ENCODE peak calls at places on chromosomes 3 and 15, in four cellular contexts. S is PC-3, X is GM12865, K is HL-60. A is an unnamed sample.

GRCh38 chr15:101481381-101481705 is 8.2 kb downstream of the PCSK6 start:
- DNase-seq in S (no peak), X (no peak), K (no peak), A (no peak)

GRCh38 chr3:140303875-140304274 is 368.9 kb downstream of the CLSTN2 start:
- DNase-seq in S (no peak), X (no peak), K (no peak), A (no peak)

GRCh38 chr3:11185564-11186317 is 31.4 kb downstream of the HRH1 start:
- DNase-seq in S (peak; percentile 99), X (no peak), K (no peak), A (peak; percentile 86)

GRCh38 chr3:15647629-15648167 is 46.2 kb downstream of the BTD start:
- DNase-seq in S (peak; percentile 90), X (peak; percentile 95), K (no peak), A (peak; percentile 87)

GRCh38 chr3:46659285-46659684 is 34.2 kb downstream of the ALS2CL start:
- DNase-seq in S (peak; percentile 34), X (no peak), K (no peak), A (peak; percentile 30)

GRCh38 chr15:87142096-87142495 is 1062.4 kb downstream of the AGBL1 start:
- DNase-seq in S (no peak), X (no peak), K (no peak), A (no peak)

GRCh38 chr3:55629432-55629831 is 142.3 kb upstream of the WNT5A start:
- DNase-seq in S (peak; percentile 40), X (no peak), K (no peak), A (no peak)

GRCh38 chr3:101170047-101170771 is 150.2 kb downstream of the IMPG2 start:
- DNase-seq in S (no peak), X (no peak), K (no peak), A (no peak)

GRCh38 chr15:66124626-66125025 is 128.9 kb downstream of the MEGF11 start:
- DNase-seq in S (no peak), X (no peak), K (no peak), A (no peak)

GRCh38 chr3:4907647-4908046 is 71.6 kb upstream of the BHLHE40 start:
- DNase-seq in S (no peak), X (peak; percentile 3), K (no peak), A (no peak)

GRCh38 chr3:65619391-65620298 is 419.1 kb downstream of the MAGI1 start:
- DNase-seq in S (no peak), X (no peak), K (no peak), A (peak; percentile 65)

GRCh38 chr3:156456771-156457224 is 98.1 kb downstream of the SSR3 start:
- DNase-seq in S (peak; percentile 34), X (no peak), K (no peak), A (no peak)

GRCh38 chr3:116848402-116848801 is 138.8 kb downstream of the TUSC7 start:
- DNase-seq in S (no peak), X (no peak), K (no peak), A (no peak)

GRCh38 chr15:78108300-78109084 is 16.1 kb downstream of the SH2D7 start:
- DNase-seq in S (peak; percentile 87), X (peak; percentile 92), K (peak; percentile 63), A (peak; percentile 94)

GRCh38 chr15:100783296-100783695 is 96.3 kb upstream of the ALDH1A3 start:
- DNase-seq in S (no peak), X (no peak), K (no peak), A (no peak)

GRCh38 chr3:148991219-148992026 is at the start of gene GYG1:
- DNase-seq in S (peak; percentile 82), X (peak; percentile 91), K (no peak), A (peak; percentile 95)

GRCh38 chr3:101464235-101464634 is 48.8 kb downstream of the SENP7 start:
- DNase-seq in S (peak; percentile 9), X (no peak), K (no peak), A (no peak)

GRCh38 chr15:91839867-91840266 is 13.6 kb upstream of the SLCO3A1 start:
- DNase-seq in S (peak; percentile 20), X (no peak), K (no peak), A (no peak)

GRCh38 chr3:125123455-125123854 is 67.7 kb upstream of the HEG1 start:
- DNase-seq in S (no peak), X (no peak), K (no peak), A (no peak)

GRCh38 chr3:10421996-10422395 is 83.4 kb downstream of the ATP2B2 start:
- DNase-seq in S (no peak), X (no peak), K (no peak), A (no peak)

GRCh38 chr3:55494976-55495375 is 7.9 kb upstream of the WNT5A start:
- DNase-seq in S (peak; percentile 70), X (no peak), K (no peak), A (no peak)

GRCh38 chr3:194300392-194300758 is 50.8 kb downstream of the CPN2 start:
- DNase-seq in S (no peak), X (no peak), K (no peak), A (peak; percentile 33)

GRCh38 chr3:23916152-23916885 is 471 bp downstream of the NKIRAS1 start:
- DNase-seq in S (no peak), X (no peak), K (no peak), A (no peak)

GRCh38 chr3:126355777-126356372 is 1.3 kb downstream of the KLF15 start:
- DNase-seq in S (no peak), X (peak; percentile 12), K (peak; percentile 8), A (peak; percentile 90)

GRCh38 chr15:50112488-50113186 is 6.4 kb downstream of the ATP8B4 start:
- DNase-seq in S (no peak), X (no peak), K (no peak), A (no peak)

GRCh38 chr3:69710153-69710977 is 28.9 kb upstream of the MITF start:
- DNase-seq in S (peak; percentile 12), X (no peak), K (no peak), A (peak; percentile 80)

GRCh38 chr15:79310985-79311900 is at the start of gene TMED3:
- DNase-seq in S (peak; percentile 82), X (peak; percentile 95), K (peak; percentile 83), A (peak; percentile 84)

GRCh38 chr3:12574131-12574530 is 17.2 kb downstream of the MKRN2 start:
- DNase-seq in S (no peak), X (no peak), K (no peak), A (no peak)

GRCh38 chr3:36373084-36373483 is 7.2 kb upstream of the STAC start:
- DNase-seq in S (peak; percentile 48), X (no peak), K (no peak), A (peak; percentile 56)

GRCh38 chr3:53255360-53255774 is 455 bp downstream of the TKT start:
- DNase-seq in S (no peak), X (peak; percentile 62), K (peak; percentile 49), A (no peak)

GRCh38 chr3:52609316-52609815 is 73.0 kb downstream of the UQCC5 start:
- DNase-seq in S (peak; percentile 37), X (no peak), K (no peak), A (no peak)

GRCh38 chr15:56906766-56907165 is 11.7 kb upstream of the TCF12 start:
- DNase-seq in S (no peak), X (no peak), K (no peak), A (no peak)

GRCh38 chr15:77446840-77447390 is 26.2 kb downstream of the HMG20A start:
- DNase-seq in S (peak; percentile 16), X (no peak), K (no peak), A (no peak)

DNA sequence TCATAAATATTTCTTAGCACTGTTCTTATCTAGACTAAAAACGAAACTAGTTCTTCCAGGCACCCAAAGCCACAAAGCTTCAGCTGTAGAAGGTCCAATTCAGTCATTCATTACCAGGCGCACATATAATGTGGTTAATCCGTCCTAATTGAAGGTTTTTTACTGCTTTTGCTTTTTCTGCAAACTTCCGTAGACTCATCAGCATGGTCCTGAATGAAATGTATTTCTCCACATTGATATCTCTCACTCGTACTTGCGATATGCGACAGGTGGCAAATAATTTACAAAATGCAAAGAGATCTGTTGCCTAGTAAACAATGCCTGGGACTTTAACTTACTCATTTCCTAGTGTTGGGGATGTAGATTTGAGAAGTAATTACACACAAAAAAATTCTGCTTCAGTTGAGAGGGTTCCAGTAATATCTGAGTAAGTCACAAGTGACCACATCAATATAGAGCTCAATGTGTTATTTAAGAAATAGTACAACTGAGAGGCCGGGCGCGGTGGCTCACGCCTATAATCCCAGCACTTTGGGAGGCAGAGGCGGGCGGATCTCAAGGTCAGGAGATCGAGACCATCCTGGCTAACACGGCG is 75.0 kb upstream of the MBNL1 start:
- DNase-seq in S (no peak), X (peak; percentile 73), K (no peak), A (no peak)
- H3K4me3 ChIP-seq in S (no peak overlapping the region), X (peak overlapping the region; percentile 65), K (peak overlapping the region; percentile 29), A (no peak overlapping the region)

DNA sequence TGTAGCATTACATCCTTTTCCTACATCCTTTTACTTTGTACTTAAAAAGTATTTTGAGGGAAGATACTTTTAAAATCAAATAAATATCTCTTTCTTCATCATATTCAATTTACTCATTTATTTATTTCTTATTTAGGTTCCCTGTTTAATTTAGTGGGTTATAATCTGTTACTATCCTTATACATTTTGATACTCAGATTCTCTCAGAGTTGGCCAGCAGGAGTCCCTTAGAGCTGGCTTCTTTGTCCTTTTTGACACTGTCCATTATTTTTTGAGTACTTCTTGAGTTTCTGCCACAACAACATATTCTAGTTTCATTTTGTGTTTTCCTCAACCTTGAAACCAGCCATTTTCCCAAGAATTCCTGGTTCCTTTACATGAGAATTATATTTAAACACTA is 111.6 kb upstream of the DCBLD2 start:
- DNase-seq in S (peak; percentile 26), X (no peak), K (no peak), A (no peak)
- TF ChIP-seq CTCF in S (peak; percentile 57), X (no peak), K (no peak), A (peak; percentile 6)

GRCh38 chr3:48446425-48447193 is at the start of gene ATRIP:
- DNase-seq in S (peak; percentile 93), X (peak; percentile 92), K (peak; percentile 76), A (peak; percentile 83)
- H3K4me3 ChIP-seq in S (peak within 1 kb of the TSS; percentile 98), X (peak within 1 kb of the TSS; percentile 95), K (peak within 1 kb of the TSS; percentile 95), A (peak within 1 kb of the TSS; percentile 58)

DNA sequence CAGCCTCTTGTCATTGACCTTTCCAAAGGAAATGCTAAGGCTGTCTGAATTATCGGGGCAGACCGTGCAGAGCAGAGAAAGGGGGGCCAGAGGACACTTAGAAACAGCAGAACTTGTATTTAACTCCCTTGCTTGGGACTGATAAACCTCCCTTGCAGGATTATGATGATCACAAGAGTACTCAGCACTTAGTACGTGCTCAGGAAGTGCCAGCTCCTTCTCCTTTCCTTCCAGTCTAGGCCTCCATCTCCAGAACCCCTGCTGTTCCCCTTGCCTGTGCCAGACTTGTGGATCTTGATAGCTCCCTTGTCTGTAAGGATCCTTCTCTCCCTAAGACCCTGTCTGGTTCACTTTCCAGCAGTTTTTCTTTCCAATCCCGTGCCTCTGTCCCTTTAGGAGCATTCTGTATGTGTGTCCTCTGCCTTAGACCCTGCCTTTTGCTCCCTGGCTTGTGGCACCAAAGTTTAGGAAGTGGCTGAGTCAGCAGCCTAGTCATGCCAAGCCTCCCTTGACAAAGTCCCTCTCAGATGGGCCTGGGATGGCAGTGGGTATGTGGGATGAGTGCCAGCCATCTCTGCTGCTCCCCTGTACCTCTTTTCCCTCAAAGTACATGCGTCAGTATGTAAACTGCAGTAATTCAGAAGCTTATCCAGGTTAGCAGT is 795 bp downstream of the SORD start:
- DNase-seq in S (peak; percentile 54), X (no peak), K (no peak), A (peak; percentile 22)
- TF ChIP-seq CTCF in S (no peak), X (no peak), K (no peak), A (no peak)

DNA sequence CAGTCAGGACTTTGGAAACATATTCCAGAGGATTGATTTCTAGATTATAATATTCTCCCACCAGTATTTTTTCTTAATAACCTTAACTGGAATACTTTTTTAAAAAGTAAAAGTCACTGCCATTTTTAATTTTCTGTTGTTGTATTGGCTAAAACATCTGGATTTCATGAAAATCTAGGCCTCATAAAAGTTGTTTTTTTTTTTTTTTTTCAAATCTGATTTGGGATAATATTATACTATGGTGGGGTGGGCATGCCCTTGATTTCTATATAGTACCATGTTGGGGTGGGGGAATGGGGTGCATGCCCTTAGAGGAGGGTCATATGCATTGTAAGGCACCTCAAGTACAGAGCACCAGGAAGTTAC is 9.1 kb downstream of the TPM1 start:
- DNase-seq in S (no peak), X (no peak), K (no peak), A (no peak)
- H3K4me3 ChIP-seq in S (peak overlapping the region; percentile 81), X (no peak overlapping the region), K (no peak overlapping the region), A (no peak overlapping the region)

A was measured in foreskin fibroblast.